ENCODE peak calls at places on chromosome 21, in ten cellular contexts. T is SK-MEL-5, H is GM20000, F is NCI-H2081, A is A172, S is tibial nerve, R is NCI-H345, P is GM12865, M is osteoblast, X is left kidney. I is an unnamed sample.

GRCh38 chr21:32844076-32844475 is 72.5 kb upstream of the PAXBP1 start:
- DNase-seq in X (no peak), A (no peak), H (no peak), F (no peak), T (no peak), S (no peak), R (no peak), M (no peak), P (no peak), I (no peak)

GRCh38 chr21:36610201-36610600 is 88.7 kb upstream of the SIM2 start:
- DNase-seq in R (no peak), M (peak; percentile 77), A (no peak), S (no peak), X (no peak), H (no peak), F (no peak), P (no peak), T (no peak), I (no peak)

GRCh38 chr21:37139902-37140301 is 66.8 kb downstream of the TTC3 start:
- DNase-seq in S (no peak), F (no peak), A (peak; percentile 61), M (no peak), X (no peak), P (no peak), H (no peak), R (no peak), T (no peak), I (no peak)

GRCh38 chr21:35491114-35491513 is 442.0 kb upstream of the RUNX1 start:
- DNase-seq in A (peak; percentile 10), M (no peak), T (no peak), H (no peak), S (no peak), P (no peak), R (no peak), F (no peak), X (peak; percentile 74), I (no peak)

GRCh38 chr21:39670741-39671140 is 58.0 kb downstream of the B3GALT5 start:
- DNase-seq in S (no peak), R (peak; percentile 72), X (no peak), M (no peak), T (no peak), A (no peak), H (no peak), P (no peak), F (no peak), I (no peak)

GRCh38 chr21:44598031-44598430 is 2.4 kb upstream of the KRTAP10-7 start:
- DNase-seq in S (no peak), P (no peak), F (no peak), A (no peak), M (no peak), T (no peak), X (no peak), R (no peak), H (no peak), I (no peak)

GRCh38 chr21:43866233-43866632 is 1.2 kb downstream of the AGPAT3 start:
- DNase-seq in F (peak; percentile 4), X (peak; percentile 74), A (peak; percentile 26), T (no peak), P (peak; percentile 68), S (peak; percentile 26), R (no peak), H (peak; percentile 82), M (peak; percentile 98), I (peak; percentile 79)

GRCh38 chr21:42746593-42747266 is 93.3 kb downstream of the PDE9A start:
- DNase-seq in X (no peak), H (no peak), M (peak; percentile 29), F (no peak), R (no peak), P (no peak), A (no peak), T (no peak), S (no peak), I (peak; percentile 64)

GRCh38 chr21:17797967-17798366 is 21.2 kb downstream of the C21orf91 start:
- DNase-seq in F (no peak), A (no peak), X (no peak), H (no peak), S (no peak), R (no peak), M (no peak), T (no peak), P (no peak), I (no peak)

GRCh38 chr21:46115441-46116188 is 17.7 kb downstream of the COL6A2 start:
- DNase-seq in S (no peak), F (no peak), H (no peak), T (no peak), P (no peak), A (no peak), X (no peak), R (no peak), M (peak; percentile 66), I (peak; percentile 17)

GRCh38 chr21:33940846-33941245 is 25.2 kb upstream of the ATP5PO start:
- DNase-seq in T (no peak), X (no peak), F (no peak), A (no peak), R (no peak), M (no peak), S (no peak), H (no peak), P (no peak), I (no peak)

GRCh38 chr21:45031231-45032191 is 42.9 kb upstream of the ADARB1 start:
- DNase-seq in T (no peak), H (no peak), R (no peak), P (no peak), S (no peak), F (no peak), A (no peak), X (peak; percentile 48), M (peak; percentile 65), I (no peak)

GRCh38 chr21:34670220-34670961 is 1.6 kb downstream of the CLIC6 start:
- DNase-seq in T (no peak), R (no peak), H (peak; percentile 69), M (no peak), X (peak; percentile 62), A (no peak), P (peak; percentile 59), S (no peak), F (no peak), I (peak; percentile 60)

GRCh38 chr21:23016617-23017016 is 2018.4 kb downstream of the NCAM2 start:
- DNase-seq in M (no peak), A (no peak), H (no peak), F (peak; percentile 1), X (peak; percentile 26), S (no peak), P (no peak), T (peak; percentile 60), R (no peak), I (no peak)

GRCh38 chr21:32413697-32414578 is 1.4 kb downstream of the EVA1C start:
- DNase-seq in F (no peak), P (no peak), M (peak; percentile 91), T (no peak), H (no peak), A (no peak), S (peak; percentile 43), X (no peak), R (no peak), I (peak; percentile 53)

GRCh38 chr21:28833181-28833580 is 159.5 kb downstream of the LTN1 start:
- DNase-seq in X (no peak), H (no peak), S (no peak), T (no peak), R (no peak), A (peak; percentile 9), M (no peak), P (no peak), F (no peak), I (no peak)

GRCh38 chr21:41641510-41641815 is 125.4 kb downstream of the RIPK4 start:
- DNase-seq in T (no peak), S (no peak), R (no peak), X (no peak), A (no peak), F (no peak), P (no peak), H (no peak), M (no peak), I (no peak)

GRCh38 chr21:43467785-43468184 is 40.9 kb upstream of the SIK1 start:
- DNase-seq in H (no peak), S (peak; percentile 2), X (no peak), R (no peak), F (no peak), M (no peak), A (no peak), P (no peak), T (no peak), I (peak; percentile 51)

GRCh38 chr21:31041295-31042079 is 3.2 kb upstream of the KRTAP19-8 start:
- DNase-seq in T (no peak), M (no peak), F (no peak), S (no peak), A (no peak), H (no peak), R (no peak), P (peak; percentile 53), X (no peak), I (no peak)

GRCh38 chr21:34693192-34693810 is 24.5 kb downstream of the CLIC6 start:
- DNase-seq in X (peak; percentile 79), R (peak; percentile 69), S (peak; percentile 47), P (peak; percentile 76), H (peak; percentile 65), T (peak; percentile 74), F (peak; percentile 53), M (peak; percentile 84), A (peak; percentile 79), I (no peak)

GRCh38 chr21:35696644-35697043 is 363.7 kb downstream of the SETD4 start:
- DNase-seq in X (no peak), S (no peak), A (no peak), H (no peak), R (no peak), F (no peak), T (peak; percentile 16), M (peak; percentile 52), P (no peak), I (no peak)

GRCh38 chr21:42160111-42160949 is 58.6 kb upstream of the ABCG1 start:
- DNase-seq in H (no peak), A (no peak), R (no peak), P (no peak), T (no peak), S (no peak), F (no peak), M (no peak), X (no peak), I (peak; percentile 53)

GRCh38 chr21:42218836-42219605 is at the start of gene ABCG1:
- DNase-seq in A (no peak), P (no peak), T (no peak), X (peak; percentile 85), H (peak; percentile 63), M (peak; percentile 58), S (no peak), F (peak; percentile 47), R (peak; percentile 79), I (peak; percentile 79)

GRCh38 chr21:14358775-14359174 is 24.2 kb downstream of the HSPA13 start:
- DNase-seq in S (no peak), R (no peak), T (no peak), M (no peak), A (peak; percentile 10), F (no peak), X (no peak), H (no peak), P (no peak), I (no peak)

GRCh38 chr21:22297575-22297974 is 1299.4 kb downstream of the NCAM2 start:
- DNase-seq in H (no peak), P (no peak), T (no peak), R (no peak), X (no peak), M (no peak), F (no peak), S (no peak), A (no peak), I (no peak)

GRCh38 chr21:46220847-46221246 is 7.7 kb downstream of the LSS start:
- DNase-seq in X (no peak), T (no peak), A (no peak), S (no peak), P (no peak), H (no peak), F (no peak), M (no peak), R (no peak), I (no peak)

GRCh38 chr21:35674895-35675470 is 385.3 kb downstream of the SETD4 start:
- DNase-seq in F (no peak), A (no peak), S (no peak), H (no peak), X (no peak), R (no peak), M (no peak), T (no peak), P (no peak), I (no peak)

GRCh38 chr21:28960245-28960644 is 32.4 kb downstream of the LTN1 start:
- DNase-seq in A (no peak), X (no peak), T (no peak), H (no peak), M (no peak), S (no peak), R (no peak), P (no peak), F (no peak), I (no peak)